ENCODE peak calls at places on chromosomes 5 and 9, in five cellular contexts. One of them, this sample, is unnamed.
A peak's percentile ranks its signal among the peaks of the same experiment; 100 is the strongest.

GRCh38 chr5:157528036-157528632 is 47.4 kb downstream of the ADAM19 start:
- DNase-seq in NCI-H510A treated with DMSO at 0.1 percent for 48 hours: no peak
- DNase-seq in upper lobe of right lung: no peak
- DNase-seq in left colon: peak; percentile 51
- DNase-seq in non-pigmented ciliary epithelial cell: no peak
- DNase-seq in this sample: no peak

GRCh38 chr5:54309237-54309636 is 1.1 kb downstream of the ARL15 start:
- DNase-seq in left colon: no peak
- DNase-seq in NCI-H510A treated with DMSO at 0.1 percent for 48 hours: no peak
- DNase-seq in non-pigmented ciliary epithelial cell: no peak
- DNase-seq in upper lobe of right lung: no peak
- DNase-seq in this sample: no peak

GRCh38 chr9:14687042-14687719 is 6.1 kb downstream of the ZDHHC21 start:
- DNase-seq in NCI-H510A treated with DMSO at 0.1 percent for 48 hours: no peak
- DNase-seq in non-pigmented ciliary epithelial cell: peak; percentile 67
- DNase-seq in left colon: no peak
- DNase-seq in upper lobe of right lung: no peak
- DNase-seq in this sample: peak; percentile 75

GRCh38 chr5:172478256-172478655 is 23.9 kb upstream of the SH3PXD2B start:
- DNase-seq in left colon: no peak
- DNase-seq in upper lobe of right lung: no peak
- DNase-seq in NCI-H510A treated with DMSO at 0.1 percent for 48 hours: no peak
- DNase-seq in non-pigmented ciliary epithelial cell: no peak
- DNase-seq in this sample: no peak

GRCh38 chr9:115411993-115412452 is 294.1 kb upstream of the TNC start:
- DNase-seq in left colon: no peak
- DNase-seq in NCI-H510A treated with DMSO at 0.1 percent for 48 hours: no peak
- DNase-seq in non-pigmented ciliary epithelial cell: no peak
- DNase-seq in upper lobe of right lung: no peak
- DNase-seq in this sample: peak; percentile 25

GRCh38 chr9:76215066-76215465 is 179.2 kb downstream of the RFK start:
- DNase-seq in NCI-H510A treated with DMSO at 0.1 percent for 48 hours: no peak
- DNase-seq in upper lobe of right lung: no peak
- DNase-seq in non-pigmented ciliary epithelial cell: no peak
- DNase-seq in left colon: no peak
- DNase-seq in this sample: peak; percentile 53

GRCh38 chr9:75065513-75065912 is 22.4 kb downstream of the NMRK1 start:
- DNase-seq in NCI-H510A treated with DMSO at 0.1 percent for 48 hours: no peak
- DNase-seq in left colon: no peak
- DNase-seq in upper lobe of right lung: no peak
- DNase-seq in non-pigmented ciliary epithelial cell: no peak
- DNase-seq in this sample: no peak

GRCh38 chr5:136036991-136037705 is 8.4 kb downstream of the TGFBI start:
- DNase-seq in left colon: peak; percentile 62
- DNase-seq in upper lobe of right lung: peak; percentile 18
- DNase-seq in non-pigmented ciliary epithelial cell: peak; percentile 63
- DNase-seq in NCI-H510A treated with DMSO at 0.1 percent for 48 hours: peak; percentile 38
- DNase-seq in this sample: no peak

GRCh38 chr5:56763711-56764466 is 51.5 kb upstream of the MAP3K1 start:
- DNase-seq in NCI-H510A treated with DMSO at 0.1 percent for 48 hours: no peak
- DNase-seq in upper lobe of right lung: no peak
- DNase-seq in left colon: no peak
- DNase-seq in non-pigmented ciliary epithelial cell: peak; percentile 50
- DNase-seq in this sample: peak; percentile 11

GRCh38 chr9:110133608-110134214 is 74.2 kb downstream of the C9orf152 start:
- DNase-seq in non-pigmented ciliary epithelial cell: no peak
- DNase-seq in upper lobe of right lung: no peak
- DNase-seq in NCI-H510A treated with DMSO at 0.1 percent for 48 hours: no peak
- DNase-seq in left colon: no peak
- DNase-seq in this sample: no peak

GRCh38 chr9:128902351-128903078 is 18.3 kb upstream of the PHYHD1 start:
- DNase-seq in NCI-H510A treated with DMSO at 0.1 percent for 48 hours: peak; percentile 6
- DNase-seq in left colon: peak; percentile 86
- DNase-seq in upper lobe of right lung: no peak
- DNase-seq in non-pigmented ciliary epithelial cell: no peak
- DNase-seq in this sample: no peak

GRCh38 chr5:126499742-126500396 is 76.7 kb downstream of the GRAMD2B start:
- DNase-seq in upper lobe of right lung: no peak
- DNase-seq in NCI-H510A treated with DMSO at 0.1 percent for 48 hours: no peak
- DNase-seq in non-pigmented ciliary epithelial cell: no peak
- DNase-seq in left colon: no peak
- DNase-seq in this sample: no peak

GRCh38 chr5:172508471-172509404 is 54.4 kb upstream of the SH3PXD2B start:
- DNase-seq in non-pigmented ciliary epithelial cell: no peak
- DNase-seq in upper lobe of right lung: peak; percentile 51
- DNase-seq in NCI-H510A treated with DMSO at 0.1 percent for 48 hours: no peak
- DNase-seq in left colon: no peak
- DNase-seq in this sample: no peak

GRCh38 chr9:116564266-116564793 is 122.8 kb upstream of the TRIM32 start:
- DNase-seq in left colon: no peak
- DNase-seq in upper lobe of right lung: no peak
- DNase-seq in non-pigmented ciliary epithelial cell: no peak
- DNase-seq in NCI-H510A treated with DMSO at 0.1 percent for 48 hours: no peak
- DNase-seq in this sample: no peak

GRCh38 chr5:99089822-99090549 is 161.2 kb upstream of the CHD1 start:
- DNase-seq in NCI-H510A treated with DMSO at 0.1 percent for 48 hours: no peak
- DNase-seq in non-pigmented ciliary epithelial cell: no peak
- DNase-seq in left colon: no peak
- DNase-seq in upper lobe of right lung: no peak
- DNase-seq in this sample: no peak

GRCh38 chr9:120336021-120336752 is 243.8 kb downstream of the CDK5RAP2 start:
- DNase-seq in left colon: no peak
- DNase-seq in non-pigmented ciliary epithelial cell: no peak
- DNase-seq in upper lobe of right lung: no peak
- DNase-seq in NCI-H510A treated with DMSO at 0.1 percent for 48 hours: no peak
- DNase-seq in this sample: no peak

GRCh38 chr9:112002847-112003457 is 106.3 kb downstream of the UGCG start:
- DNase-seq in upper lobe of right lung: no peak
- DNase-seq in left colon: no peak
- DNase-seq in NCI-H510A treated with DMSO at 0.1 percent for 48 hours: peak; percentile 88
- DNase-seq in non-pigmented ciliary epithelial cell: peak; percentile 43
- DNase-seq in this sample: no peak

GRCh38 chr9:132896906-132897305 is 18.2 kb downstream of the SPACA9 start:
- DNase-seq in NCI-H510A treated with DMSO at 0.1 percent for 48 hours: no peak
- DNase-seq in non-pigmented ciliary epithelial cell: no peak
- DNase-seq in left colon: no peak
- DNase-seq in upper lobe of right lung: no peak
- DNase-seq in this sample: no peak

GRCh38 chr5:116130471-116130870 is 45.6 kb downstream of the COMMD10 start:
- DNase-seq in non-pigmented ciliary epithelial cell: peak; percentile 56
- DNase-seq in upper lobe of right lung: no peak
- DNase-seq in NCI-H510A treated with DMSO at 0.1 percent for 48 hours: no peak
- DNase-seq in left colon: no peak
- DNase-seq in this sample: peak; percentile 50

GRCh38 chr5:171589461-171589860 is 170.0 kb downstream of the FGF18 start:
- DNase-seq in upper lobe of right lung: no peak
- DNase-seq in NCI-H510A treated with DMSO at 0.1 percent for 48 hours: no peak
- DNase-seq in left colon: no peak
- DNase-seq in non-pigmented ciliary epithelial cell: no peak
- DNase-seq in this sample: no peak

GRCh38 chr5:142432369-142432863 is 107.6 kb upstream of the SPRY4 start:
- DNase-seq in NCI-H510A treated with DMSO at 0.1 percent for 48 hours: no peak
- DNase-seq in left colon: peak; percentile 68
- DNase-seq in upper lobe of right lung: peak; percentile 74
- DNase-seq in non-pigmented ciliary epithelial cell: no peak
- DNase-seq in this sample: no peak

GRCh38 chr9:83062011-83062652 is 810 bp downstream of the RASEF start:
- DNase-seq in non-pigmented ciliary epithelial cell: no peak
- DNase-seq in upper lobe of right lung: peak; percentile 84
- DNase-seq in NCI-H510A treated with DMSO at 0.1 percent for 48 hours: peak; percentile 68
- DNase-seq in left colon: peak; percentile 71
- DNase-seq in this sample: no peak

GRCh38 chr5:116747881-116748280 is 173.3 kb upstream of the SEMA6A start:
- DNase-seq in non-pigmented ciliary epithelial cell: no peak
- DNase-seq in upper lobe of right lung: no peak
- DNase-seq in left colon: no peak
- DNase-seq in NCI-H510A treated with DMSO at 0.1 percent for 48 hours: no peak
- DNase-seq in this sample: no peak

GRCh38 chr5:40441733-40442132 is 238.0 kb upstream of the PTGER4 start:
- DNase-seq in NCI-H510A treated with DMSO at 0.1 percent for 48 hours: no peak
- DNase-seq in left colon: peak; percentile 81
- DNase-seq in non-pigmented ciliary epithelial cell: no peak
- DNase-seq in upper lobe of right lung: no peak
- DNase-seq in this sample: no peak

GRCh38 chr5:105544300-105544699 is 1981.7 kb upstream of the NUDT12 start:
- DNase-seq in non-pigmented ciliary epithelial cell: no peak
- DNase-seq in left colon: no peak
- DNase-seq in upper lobe of right lung: no peak
- DNase-seq in NCI-H510A treated with DMSO at 0.1 percent for 48 hours: no peak
- DNase-seq in this sample: no peak

GRCh38 chr5:40486437-40487270 is 193.1 kb upstream of the PTGER4 start:
- DNase-seq in upper lobe of right lung: no peak
- DNase-seq in non-pigmented ciliary epithelial cell: no peak
- DNase-seq in left colon: no peak
- DNase-seq in NCI-H510A treated with DMSO at 0.1 percent for 48 hours: no peak
- DNase-seq in this sample: no peak

GRCh38 chr5:38751103-38751502 is 94.7 kb upstream of the OSMR start:
- DNase-seq in NCI-H510A treated with DMSO at 0.1 percent for 48 hours: no peak
- DNase-seq in non-pigmented ciliary epithelial cell: no peak
- DNase-seq in upper lobe of right lung: no peak
- DNase-seq in left colon: no peak
- DNase-seq in this sample: no peak

GRCh38 chr9:131092030-131092429 is 4.3 kb upstream of the AIF1L start:
- DNase-seq in upper lobe of right lung: no peak
- DNase-seq in NCI-H510A treated with DMSO at 0.1 percent for 48 hours: no peak
- DNase-seq in non-pigmented ciliary epithelial cell: no peak
- DNase-seq in left colon: no peak
- DNase-seq in this sample: no peak

GRCh38 chr5:84862132-84862531 is 477.5 kb upstream of the EDIL3 start:
- DNase-seq in NCI-H510A treated with DMSO at 0.1 percent for 48 hours: no peak
- DNase-seq in upper lobe of right lung: no peak
- DNase-seq in non-pigmented ciliary epithelial cell: no peak
- DNase-seq in left colon: no peak
- DNase-seq in this sample: no peak

GRCh38 chr9:33257276-33257675 is 7.2 kb downstream of the BAG1 start:
- DNase-seq in left colon: no peak
- DNase-seq in non-pigmented ciliary epithelial cell: no peak
- DNase-seq in NCI-H510A treated with DMSO at 0.1 percent for 48 hours: no peak
- DNase-seq in upper lobe of right lung: no peak
- DNase-seq in this sample: no peak

GRCh38 chr5:9468070-9468388 is 77.8 kb downstream of the SEMA5A start:
- DNase-seq in non-pigmented ciliary epithelial cell: peak; percentile 91
- DNase-seq in upper lobe of right lung: no peak
- DNase-seq in NCI-H510A treated with DMSO at 0.1 percent for 48 hours: no peak
- DNase-seq in left colon: no peak
- DNase-seq in this sample: peak; percentile 79

GRCh38 chr9:2984481-2984880 is 140.6 kb upstream of the PUM3 start:
- DNase-seq in NCI-H510A treated with DMSO at 0.1 percent for 48 hours: no peak
- DNase-seq in upper lobe of right lung: no peak
- DNase-seq in left colon: no peak
- DNase-seq in non-pigmented ciliary epithelial cell: no peak
- DNase-seq in this sample: no peak

GRCh38 chr9:127904888-127905728 is 5.7 kb upstream of the ST6GALNAC6 start:
- DNase-seq in left colon: peak; percentile 86
- DNase-seq in NCI-H510A treated with DMSO at 0.1 percent for 48 hours: no peak
- DNase-seq in non-pigmented ciliary epithelial cell: no peak
- DNase-seq in upper lobe of right lung: peak; percentile 64
- DNase-seq in this sample: no peak

GRCh38 chr5:51960617-51961115 is 577.4 kb downstream of the ISL1 start:
- DNase-seq in upper lobe of right lung: no peak
- DNase-seq in NCI-H510A treated with DMSO at 0.1 percent for 48 hours: peak; percentile 6
- DNase-seq in non-pigmented ciliary epithelial cell: no peak
- DNase-seq in left colon: no peak
- DNase-seq in this sample: peak; percentile 15

This sample was measured in HS-5.